ENCODE peak calls at places on chromosome 4, in four cellular contexts. One of them, this sample, is unnamed. For H3K4me1, the result is how much of the 10 kb centered on the place peaks cover.

GRCh38 chr4:156242390-156242789 is 288.7 kb upstream of the CTSO start:
- DNase-seq in left ventricle myocardium inferior: no peak
- DNase-seq in DND-41: no peak
- DNase-seq in mammary epithelial cell: no peak
- DNase-seq in this sample: no peak

GRCh38 chr4:164204434-164204833 is 549.5 kb upstream of the SMIM31 start:
- DNase-seq in left ventricle myocardium inferior: no peak
- DNase-seq in DND-41: no peak
- DNase-seq in mammary epithelial cell: peak
- DNase-seq in this sample: no peak

GRCh38 chr4:140174535-140174934 is 20.6 kb upstream of the MAML3 start:
- DNase-seq in left ventricle myocardium inferior: no peak
- DNase-seq in DND-41: no peak
- DNase-seq in mammary epithelial cell: no peak
- DNase-seq in this sample: no peak

GRCh38 chr4:10085386-10085785 is 31.2 kb downstream of the WDR1 start:
- DNase-seq in left ventricle myocardium inferior: peak
- DNase-seq in DND-41: no peak
- DNase-seq in mammary epithelial cell: no peak
- DNase-seq in this sample: no peak

GRCh38 chr4:19508442-19508841 is 743.3 kb upstream of the SLIT2 start:
- DNase-seq in left ventricle myocardium inferior: no peak
- DNase-seq in DND-41: no peak
- DNase-seq in mammary epithelial cell: peak
- DNase-seq in this sample: no peak

GRCh38 chr4:142112451-142112850 is 476.1 kb downstream of the IL15 start:
- DNase-seq in left ventricle myocardium inferior: no peak
- DNase-seq in DND-41: no peak
- DNase-seq in mammary epithelial cell: no peak
- DNase-seq in this sample: no peak

GRCh38 chr4:77465271-77465670 is 140.3 kb upstream of the CXCL13 start:
- DNase-seq in left ventricle myocardium inferior: no peak
- DNase-seq in DND-41: no peak
- DNase-seq in mammary epithelial cell: peak
- DNase-seq in this sample: no peak

GRCh38 chr4:182207806-182208483 is 35.3 kb upstream of the TENM3 start:
- DNase-seq in left ventricle myocardium inferior: no peak
- DNase-seq in DND-41: no peak
- DNase-seq in mammary epithelial cell: peak
- DNase-seq in this sample: no peak

GRCh38 chr4:28151314-28151713 is 1290.7 kb downstream of the STIM2 start:
- DNase-seq in left ventricle myocardium inferior: no peak
- DNase-seq in DND-41: no peak
- DNase-seq in mammary epithelial cell: no peak
- DNase-seq in this sample: no peak

GRCh38 chr4:26032572-26033320 is 118.7 kb downstream of the SMIM20 start:
- DNase-seq in left ventricle myocardium inferior: no peak
- DNase-seq in DND-41: no peak
- DNase-seq in mammary epithelial cell: no peak
- DNase-seq in this sample: no peak

GRCh38 chr4:31366041-31366440 is 645.9 kb downstream of the PCDH7 start:
- DNase-seq in left ventricle myocardium inferior: no peak
- DNase-seq in DND-41: no peak
- DNase-seq in mammary epithelial cell: peak
- DNase-seq in this sample: no peak

GRCh38 chr4:102076622-102077021 is 268.7 kb downstream of the SLC39A8 start:
- DNase-seq in left ventricle myocardium inferior: no peak
- DNase-seq in DND-41: no peak
- DNase-seq in mammary epithelial cell: peak
- DNase-seq in this sample: no peak

GRCh38 chr4:184473515-184474260 is 662 bp downstream of the IRF2 start:
- DNase-seq in left ventricle myocardium inferior: peak
- DNase-seq in DND-41: peak
- DNase-seq in mammary epithelial cell: peak
- DNase-seq in this sample: peak

GRCh38 chr4:184473265-184473514 is 1.2 kb downstream of the IRF2 start:
- DNase-seq in left ventricle myocardium inferior: no peak
- DNase-seq in DND-41: no peak
- DNase-seq in mammary epithelial cell: no peak
- DNase-seq in this sample: peak

GRCh38 chr4:184472540-184473264 is 1.6 kb downstream of the IRF2 start:
- DNase-seq in left ventricle myocardium inferior: peak
- DNase-seq in DND-41: peak
- DNase-seq in mammary epithelial cell: peak
- DNase-seq in this sample: no peak

GRCh38 chr4:184475096-184475461 is 729 bp upstream of the IRF2 start:
- DNase-seq in left ventricle myocardium inferior: peak
- DNase-seq in DND-41: peak
- DNase-seq in mammary epithelial cell: peak
- DNase-seq in this sample: peak

GRCh38 chr4:184474261-184475095 is at the start of gene IRF2:
- DNase-seq in left ventricle myocardium inferior: peak
- DNase-seq in DND-41: peak
- DNase-seq in mammary epithelial cell: peak
- DNase-seq in this sample: peak
- H3K4me1 ChIP-seq in left ventricle myocardium inferior: half or more
- H3K4me1 ChIP-seq in DND-41: under half
- H3K4me1 ChIP-seq in mammary epithelial cell: under half
- H3K4me1 ChIP-seq in this sample: under half

DNA sequence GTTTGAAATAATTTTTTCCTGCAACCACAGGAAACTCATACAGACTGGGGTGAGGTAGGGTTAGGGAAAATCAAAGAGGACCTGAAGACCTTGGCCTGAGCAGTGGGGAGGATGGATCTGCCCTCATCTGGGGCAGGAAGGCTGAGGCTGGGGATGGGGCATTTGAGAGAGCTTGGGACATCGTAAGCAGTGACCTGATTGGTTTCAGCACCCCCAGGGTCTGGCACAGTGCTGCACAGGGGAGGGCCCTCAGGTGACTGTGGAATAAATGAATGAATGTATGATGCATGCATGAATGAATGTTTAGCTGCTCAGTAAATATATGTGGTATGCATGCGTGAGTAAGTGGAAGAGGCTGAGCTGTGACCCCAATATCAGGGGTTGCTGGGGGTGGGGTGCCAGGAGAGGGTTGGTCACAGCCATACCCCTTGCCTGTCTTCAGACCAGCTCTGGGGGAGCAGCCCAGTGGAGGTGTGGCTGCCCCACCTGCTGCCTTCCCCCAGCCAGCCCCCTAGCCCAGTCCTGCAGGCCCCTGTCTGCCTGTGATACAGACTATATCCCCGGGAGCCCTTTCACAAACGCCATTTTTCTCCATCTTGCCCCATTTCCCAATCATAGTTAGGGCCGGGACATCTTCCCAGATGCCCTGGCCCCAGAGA is 11.0 kb upstream of the TNIP2 start:
- DNase-seq in left ventricle myocardium inferior: no peak
- DNase-seq in DND-41: no peak
- DNase-seq in mammary epithelial cell: no peak
- DNase-seq in this sample: no peak
- TF ChIP-seq CTCF in left ventricle myocardium inferior: no peak
- TF ChIP-seq CTCF in DND-41: no peak
- TF ChIP-seq CTCF in mammary epithelial cell: no peak
- TF ChIP-seq CTCF in this sample: no peak

GRCh38 chr4:86977621-86978184 is 42.9 kb downstream of the AFF1 start:
- DNase-seq in left ventricle myocardium inferior: no peak
- DNase-seq in DND-41: no peak
- DNase-seq in mammary epithelial cell: peak
- DNase-seq in this sample: no peak
- H3K27ac ChIP-seq in left ventricle myocardium inferior: no peak
- H3K27ac ChIP-seq in DND-41: peak
- H3K27ac ChIP-seq in mammary epithelial cell: peak
- H3K27ac ChIP-seq in this sample: no peak

DNA sequence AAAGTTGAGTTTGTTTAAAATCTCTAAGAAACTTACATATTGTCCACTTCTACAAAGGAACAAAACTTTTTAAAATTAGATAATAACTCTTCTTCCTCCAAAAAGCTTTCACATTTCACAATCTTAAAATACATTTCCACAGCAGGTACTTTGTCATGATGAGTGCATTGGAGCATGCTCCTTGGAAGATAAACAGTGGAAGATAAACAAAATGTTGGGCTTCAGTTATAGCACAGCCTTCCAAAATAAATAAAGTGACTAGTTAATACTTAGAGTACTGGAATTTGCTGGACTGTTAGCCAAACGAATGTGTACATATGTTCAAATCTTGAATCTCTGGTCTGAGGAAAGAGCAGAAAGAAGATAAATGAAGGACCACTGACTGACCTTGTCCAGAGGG is 54.9 kb upstream of the PDE5A start:
- DNase-seq in left ventricle myocardium inferior: no peak
- DNase-seq in DND-41: no peak
- DNase-seq in mammary epithelial cell: no peak
- DNase-seq in this sample: no peak
- H3K4me1 ChIP-seq in left ventricle myocardium inferior: under half
- H3K4me1 ChIP-seq in DND-41: under half
- H3K4me1 ChIP-seq in mammary epithelial cell: under half
- H3K4me1 ChIP-seq in this sample: under half

GRCh38 chr4:7275067-7275466 is 82.7 kb downstream of the SORCS2 start:
- DNase-seq in left ventricle myocardium inferior: no peak
- DNase-seq in DND-41: no peak
- DNase-seq in mammary epithelial cell: no peak
- DNase-seq in this sample: no peak

GRCh38 chr4:7278071-7278765 is 85.9 kb downstream of the SORCS2 start:
- DNase-seq in left ventricle myocardium inferior: no peak
- DNase-seq in DND-41: no peak
- DNase-seq in mammary epithelial cell: no peak
- DNase-seq in this sample: no peak

GRCh38 chr4:7273741-7274297 is 81.5 kb downstream of the SORCS2 start:
- DNase-seq in left ventricle myocardium inferior: no peak
- DNase-seq in DND-41: no peak
- DNase-seq in mammary epithelial cell: no peak
- DNase-seq in this sample: no peak

GRCh38 chr4:7276538-7276937 is 84.2 kb downstream of the SORCS2 start:
- DNase-seq in left ventricle myocardium inferior: no peak
- DNase-seq in DND-41: no peak
- DNase-seq in mammary epithelial cell: no peak
- DNase-seq in this sample: no peak

GRCh38 chr4:7275490-7276154 is 83.3 kb downstream of the SORCS2 start:
- DNase-seq in left ventricle myocardium inferior: no peak
- DNase-seq in DND-41: no peak
- DNase-seq in mammary epithelial cell: no peak
- DNase-seq in this sample: no peak
- TF ChIP-seq CTCF in left ventricle myocardium inferior: no peak
- TF ChIP-seq CTCF in DND-41: no peak
- TF ChIP-seq CTCF in mammary epithelial cell: no peak
- TF ChIP-seq CTCF in this sample: no peak

GRCh38 chr4:82434949-82435348 is 4.6 kb downstream of the ENOPH1 start:
- DNase-seq in left ventricle myocardium inferior: no peak
- DNase-seq in DND-41: no peak
- DNase-seq in mammary epithelial cell: no peak
- DNase-seq in this sample: no peak
- H3K27ac ChIP-seq in left ventricle myocardium inferior: no peak
- H3K27ac ChIP-seq in DND-41: no peak
- H3K27ac ChIP-seq in mammary epithelial cell: no peak
- H3K27ac ChIP-seq in this sample: no peak

This sample was measured in CD8-positive, alpha-beta T cell.